ENCODE peak calls at places on chromosomes 11 and 22, in eight cellular contexts. K, S, U, C, O, X, Q and A are unnamed samples.

GRCh38 chr11:117834838-117835443 is 10.4 kb upstream of the FXYD2 start:
- DNase-seq in K (peak), O (no peak), S (no peak), C (peak), X (no peak), Q (no peak), U (no peak), A (peak)

GRCh38 chr22:19872779-19873137 is 18.1 kb upstream of the GNB1L start:
- DNase-seq in S (no peak), X (peak), O (no peak), K (peak), C (no peak), U (no peak), Q (no peak), A (peak)

GRCh38 chr11:110283862-110284261 is 12.6 kb downstream of the RDX start:
- DNase-seq in X (no peak), U (no peak), O (no peak), Q (no peak), C (no peak), S (no peak), K (no peak), A (no peak)

GRCh38 chr22:49968831-49969661 is 8.5 kb downstream of the PIM3 start:
- DNase-seq in Q (no peak), X (peak), S (peak), C (peak), U (no peak), K (peak), O (no peak), A (peak)

GRCh38 chr11:2104524-2105440 is 34.4 kb downstream of the IGF2 start:
- DNase-seq in S (no peak), O (no peak), C (no peak), U (no peak), X (no peak), Q (no peak), K (no peak), A (no peak)

GRCh38 chr11:416051-416756 is 1.4 kb upstream of the SIGIRR start:
- DNase-seq in O (no peak), Q (no peak), X (no peak), U (no peak), C (no peak), K (no peak), S (no peak), A (no peak)

GRCh38 chr22:43424865-43425630 is 13.2 kb downstream of the MPPED1 start:
- DNase-seq in U (no peak), X (no peak), O (no peak), S (no peak), K (no peak), C (no peak), Q (no peak), A (no peak)

GRCh38 chr11:75449776-75450175 is 16.8 kb upstream of the KLHL35 start:
- DNase-seq in Q (no peak), C (no peak), U (no peak), S (no peak), X (no peak), K (no peak), O (no peak), A (no peak)

GRCh38 chr11:75229466-75229865 is 11.1 kb upstream of the TPBGL start:
- DNase-seq in K (no peak), Q (no peak), S (no peak), U (no peak), O (no peak), C (no peak), X (no peak), A (no peak)

GRCh38 chr11:34585304-34585869 is 35.5 kb upstream of the EHF start:
- DNase-seq in K (no peak), X (no peak), U (no peak), O (no peak), S (no peak), Q (no peak), C (no peak), A (no peak)

GRCh38 chr11:119155733-119156492 is 7.1 kb downstream of the ABCG4 start:
- DNase-seq in X (no peak), U (no peak), K (no peak), C (no peak), O (no peak), Q (no peak), S (no peak), A (no peak)

GRCh38 chr22:29369460-29369859 is 18.9 kb downstream of the AP1B1 start:
- DNase-seq in X (peak), U (no peak), S (peak), K (no peak), O (peak), Q (no peak), C (peak), A (peak)

GRCh38 chr22:43449205-43449830 is 37.5 kb downstream of the MPPED1 start:
- DNase-seq in Q (no peak), X (no peak), K (no peak), S (no peak), O (no peak), C (no peak), U (no peak), A (no peak)

GRCh38 chr11:75816561-75817239 is 1.7 kb downstream of the UVRAG start:
- DNase-seq in K (no peak), Q (no peak), C (no peak), O (no peak), U (no peak), X (no peak), S (no peak), A (no peak)

GRCh38 chr22:22682807-22683667 is 38.6 kb downstream of the GGTLC2 start:
- DNase-seq in K (no peak), O (peak), C (no peak), U (no peak), Q (no peak), S (no peak), X (no peak), A (no peak)

GRCh38 chr22:20607157-20607907 is 99.9 kb downstream of the MED15 start:
- DNase-seq in O (no peak), Q (no peak), C (no peak), U (no peak), K (no peak), X (no peak), S (no peak), A (no peak)

GRCh38 chr11:122197055-122197987 is 81.3 kb upstream of the BLID start:
- DNase-seq in Q (no peak), C (no peak), X (no peak), S (peak), U (no peak), K (no peak), O (peak), A (peak)

GRCh38 chr11:87150936-87151335 is 113.2 kb downstream of the TMEM135 start:
- DNase-seq in S (no peak), O (peak), X (no peak), U (no peak), Q (no peak), C (no peak), K (no peak), A (no peak)

GRCh38 chr22:24592144-24592845 is 578 bp downstream of the LRRC75B start:
- DNase-seq in C (no peak), U (no peak), X (no peak), K (no peak), Q (no peak), S (no peak), O (no peak), A (no peak)
- H3K27ac ChIP-seq in C (peak), U (peak), X (peak), K (peak), Q (peak), S (peak), O (peak), A (peak)

GRCh38 chr11:111298466-111299110 is at the start of gene POU2AF3:
- DNase-seq in U (no peak), O (no peak), S (no peak), C (peak), X (no peak), K (no peak), Q (no peak), A (no peak)

GRCh38 chr11:111296196-111296595 is 2.1 kb upstream of the POU2AF3 start:
- DNase-seq in K (no peak), U (no peak), Q (no peak), C (no peak), O (no peak), X (no peak), S (no peak), A (no peak)

GRCh38 chr11:111299111-111300026 is 1.0 kb downstream of the POU2AF3 start:
- DNase-seq in O (peak), S (peak), Q (peak), K (peak), X (peak), U (no peak), C (peak), A (peak)

GRCh38 chr11:111300569-111300968 is 2.2 kb downstream of the POU2AF3 start:
- DNase-seq in S (no peak), C (no peak), K (no peak), U (no peak), Q (no peak), O (no peak), X (no peak), A (no peak)

GRCh38 chr11:111297696-111298095 is 650 bp upstream of the POU2AF3 start:
- DNase-seq in Q (no peak), S (no peak), X (no peak), K (no peak), O (no peak), U (no peak), C (no peak), A (no peak)
- H3K4me3 ChIP-seq in Q (no peak), S (no peak), X (no peak), K (no peak), O (no peak), U (no peak), C (no peak), A (no peak)

GRCh38 chr11:47550288-47551052 is 2.5 kb downstream of the CELF1 start:
- DNase-seq in C (no peak), K (no peak), O (no peak), U (no peak), X (peak), S (no peak), Q (no peak), A (no peak)

GRCh38 chr11:47551086-47551485 is 1.8 kb downstream of the CELF1 start:
- DNase-seq in K (no peak), C (no peak), Q (no peak), S (no peak), O (peak), X (no peak), U (no peak), A (no peak)

GRCh38 chr11:47553417-47553746 is 450 bp upstream of the CELF1 start:
- DNase-seq in X (no peak), S (no peak), U (no peak), C (no peak), Q (no peak), K (peak), O (no peak), A (no peak)

GRCh38 chr11:47552086-47552580 is 799 bp downstream of the CELF1 start:
- DNase-seq in K (no peak), C (peak), S (peak), U (no peak), Q (no peak), X (peak), O (peak), A (peak)

GRCh38 chr11:47552581-47553416 is at the start of gene CELF1:
- DNase-seq in C (peak), X (peak), S (peak), Q (peak), K (peak), O (peak), U (no peak), A (peak)
- TF ChIP-seq POLR2A in C (no peak), X (peak), S (peak), Q (peak), K (no peak), O (peak), U (peak), A (peak)

GRCh38 chr22:40178417-40179409 is 988 bp downstream of the TNRC6B start:
- DNase-seq in Q (peak), X (peak), C (no peak), K (no peak), U (no peak), S (peak), O (peak), A (no peak)

GRCh38 chr22:40181323-40181722 is 3.6 kb downstream of the TNRC6B start:
- DNase-seq in S (no peak), O (no peak), U (no peak), X (no peak), C (no peak), K (no peak), Q (no peak), A (no peak)

GRCh38 chr22:40177738-40178416 is at the start of gene TNRC6B:
- DNase-seq in S (peak), O (peak), Q (peak), K (peak), U (no peak), X (peak), C (peak), A (peak)

GRCh38 chr22:40180403-40180802 is 2.7 kb downstream of the TNRC6B start:
- DNase-seq in S (no peak), U (no peak), X (no peak), Q (no peak), K (no peak), C (no peak), O (no peak), A (no peak)

DNA sequence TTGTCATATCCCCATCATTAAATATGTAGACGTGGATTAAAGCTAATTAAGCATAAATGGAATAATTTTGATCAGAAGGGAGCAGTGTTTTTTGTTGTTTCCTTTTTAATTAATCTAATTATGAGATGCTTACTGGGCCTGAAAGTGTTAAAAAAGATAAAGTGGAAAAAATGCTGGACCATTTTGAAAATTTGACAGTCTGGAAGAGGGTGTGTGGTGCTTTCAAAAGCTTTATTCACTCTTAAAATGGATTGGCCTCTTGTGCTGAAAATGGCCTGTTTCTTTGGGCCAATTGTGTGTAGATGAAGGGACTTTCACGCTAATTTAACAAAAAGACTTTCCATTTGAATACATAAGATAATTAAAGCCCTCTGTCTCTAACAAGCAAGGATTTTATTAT is 1.8 kb downstream of the TNRC6B start:
- DNase-seq in K (no peak), X (no peak), O (no peak), C (no peak), U (no peak), S (no peak), Q (no peak), A (no peak)
- H3K27ac ChIP-seq in K (peak), X (peak), O (no peak), C (peak), U (peak), S (peak), Q (peak), A (peak)

GRCh38 chr11:13205446-13205845 is 72.1 kb upstream of the BMAL1 start:
- DNase-seq in X (no peak), K (no peak), S (no peak), Q (no peak), O (peak), U (no peak), C (no peak), A (no peak)

GRCh38 chr11:13206086-13206640 is 71.4 kb upstream of the BMAL1 start:
- DNase-seq in U (no peak), C (no peak), X (no peak), O (no peak), S (no peak), Q (no peak), K (no peak), A (no peak)

GRCh38 chr11:13208921-13209320 is 68.7 kb upstream of the BMAL1 start:
- DNase-seq in O (no peak), Q (no peak), X (no peak), C (no peak), S (no peak), U (no peak), K (no peak), A (no peak)

GRCh38 chr11:13207665-13208594 is 69.7 kb upstream of the BMAL1 start:
- DNase-seq in Q (no peak), S (peak), O (peak), C (no peak), K (no peak), X (no peak), U (no peak), A (peak)

GRCh38 chr11:13207270-13207664 is 70.3 kb upstream of the BMAL1 start:
- DNase-seq in Q (no peak), K (no peak), X (no peak), S (no peak), C (no peak), U (no peak), O (no peak), A (no peak)
- H3K4me3 ChIP-seq in Q (no peak), K (peak), X (no peak), S (peak), C (no peak), U (no peak), O (no peak), A (no peak)